ENCODE peak calls at places on chromosomes 11 and 22, in nine cellular contexts. F is tibial nerve, K is sigmoid colon, O is right lobe of liver, X is stomach, T is uterus, G is IMR-90, V is adrenal gland, Q is suprapubic skin. D is an unnamed sample. For H3K36me3, the result is how much of the 10 kb centered on the place peaks cover.

GRCh38 chr11:60563553-60564235 is 48.5 kb downstream of the MS4A13 start:
- DNase-seq in Q (no peak), G (no peak), O (no peak), T (no peak), V (no peak), X (no peak), F (no peak), K (no peak), D (no peak)

GRCh38 chr11:117559698-117560097 is 232.0 kb downstream of the CEP164 start:
- DNase-seq in T (no peak), K (no peak), X (no peak), F (no peak), G (no peak), O (no peak), Q (no peak), V (no peak), D (no peak)

GRCh38 chr11:79440451-79441158 is at the start of gene TENM4:
- DNase-seq in V (peak), X (peak), F (peak), K (peak), T (peak), O (no peak), G (peak), Q (no peak), D (peak)

GRCh38 chr11:121246021-121246768 is 46.4 kb upstream of the SC5D start:
- DNase-seq in Q (no peak), T (no peak), K (no peak), X (no peak), O (no peak), V (no peak), G (no peak), F (no peak), D (no peak)

GRCh38 chr11:122863704-122864326 is 18.7 kb upstream of the JHY start:
- DNase-seq in G (peak), V (peak), K (no peak), T (peak), Q (no peak), F (peak), X (no peak), O (no peak), D (peak)

GRCh38 chr11:68013611-68014156 is 3.6 kb downstream of the ALDH3B1 start:
- DNase-seq in X (no peak), V (peak), F (no peak), T (no peak), G (no peak), O (no peak), K (no peak), Q (no peak), D (no peak)

GRCh38 chr11:112584674-112585073 is 324.0 kb upstream of the PLET1 start:
- DNase-seq in T (no peak), F (no peak), G (no peak), X (no peak), V (no peak), K (no peak), O (no peak), Q (no peak), D (no peak)

GRCh38 chr11:17351510-17352176 is at the start of gene NCR3LG1:
- DNase-seq in F (peak), T (peak), V (peak), Q (peak), X (peak), G (peak), O (peak), K (peak), D (peak)

GRCh38 chr22:45420539-45420938 is 7.0 kb downstream of the RIBC2 start:
- DNase-seq in V (no peak), X (no peak), K (no peak), Q (peak), T (no peak), F (no peak), G (no peak), O (no peak), D (no peak)

GRCh38 chr11:16111690-16112089 is 244.7 kb downstream of the SOX6 start:
- DNase-seq in V (peak), T (no peak), Q (no peak), G (no peak), K (no peak), O (peak), F (no peak), X (no peak), D (peak)

GRCh38 chr11:101127348-101127698 is 2.3 kb downstream of the PGR start:
- DNase-seq in O (peak), X (no peak), G (no peak), F (peak), Q (peak), K (peak), T (peak), V (peak), D (peak)

GRCh38 chr11:28581286-28582242 is 473.4 kb downstream of the METTL15 start:
- DNase-seq in G (peak), K (no peak), X (no peak), F (no peak), O (no peak), Q (no peak), T (no peak), V (no peak), D (no peak)

GRCh38 chr11:72720047-72720446 is 32.2 kb downstream of the ARAP1 start:
- DNase-seq in O (no peak), X (no peak), F (no peak), Q (no peak), T (no peak), K (no peak), V (no peak), G (no peak), D (peak)
- H3K36me3 ChIP-seq in O (under half), X (under half), F (under half), Q (under half), T (under half), K (under half), V (under half), G (under half), D (under half)

DNA sequence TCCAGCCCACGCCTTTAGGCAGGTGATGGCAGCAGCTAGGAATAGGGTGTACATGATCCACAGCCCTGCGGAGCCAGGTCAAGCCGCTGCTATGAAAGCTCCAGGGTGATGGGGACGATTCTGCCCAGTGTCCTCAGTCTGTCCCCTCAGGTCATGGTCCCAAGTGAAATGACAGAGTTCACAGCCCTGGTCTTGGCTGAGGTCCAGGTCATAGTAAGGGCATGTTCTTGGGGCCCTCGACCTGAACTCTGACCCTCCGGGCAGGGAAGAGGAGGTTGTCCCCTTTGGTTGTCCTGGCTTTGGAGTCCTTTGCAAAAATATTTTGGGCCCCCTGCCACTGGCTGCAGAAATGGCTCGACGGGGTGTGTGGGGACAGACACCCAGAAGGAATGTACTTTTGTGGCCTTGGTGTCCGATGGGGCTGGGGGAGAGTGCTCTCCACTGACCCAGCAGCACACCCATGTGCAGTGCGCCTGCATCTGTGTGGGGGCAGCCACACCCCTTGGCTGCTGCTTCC is 7.3 kb downstream of the C22orf31 start:
- DNase-seq in O (peak), G (no peak), Q (no peak), T (no peak), V (no peak), F (no peak), K (peak), X (no peak), D (no peak)
- TF ChIP-seq POLR2A in O (no peak), G (no peak), Q (no peak), T (no peak), V (no peak), F (no peak), K (no peak), X (no peak), D (no peak)

DNA sequence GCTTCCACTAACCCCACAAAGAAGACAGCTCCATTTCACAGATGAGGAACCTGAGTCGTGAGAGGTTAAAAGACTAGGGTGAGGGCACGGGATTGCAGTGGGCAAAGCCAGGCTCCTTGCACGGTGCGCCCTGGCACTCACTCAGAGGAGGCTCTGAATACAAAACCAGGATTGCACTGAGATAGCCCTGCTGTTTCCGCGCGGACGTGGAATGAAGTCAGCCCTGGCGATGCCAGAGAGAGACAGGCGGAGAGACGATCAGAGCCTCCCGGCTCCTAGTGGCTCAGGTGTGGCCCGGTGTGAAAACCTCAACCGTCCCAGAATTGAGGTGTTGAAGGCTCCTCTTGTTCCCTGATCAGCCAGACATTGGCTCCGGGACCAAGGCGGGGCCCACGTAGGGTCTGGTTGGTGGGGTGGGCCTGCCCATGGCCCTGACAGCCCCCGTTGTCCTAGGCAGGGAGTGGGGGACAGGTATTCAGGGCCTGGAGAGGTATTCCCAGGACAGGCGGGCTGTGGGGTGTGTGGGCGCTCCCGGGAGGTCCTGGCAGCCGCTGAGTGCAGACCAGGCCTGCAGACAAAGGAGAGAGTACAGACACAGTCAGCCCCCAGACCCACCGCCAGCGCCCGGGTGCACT is 43.1 kb upstream of the LINC01488 start:
- DNase-seq in O (no peak), G (no peak), X (no peak), T (no peak), Q (peak), V (no peak), F (no peak), K (no peak), D (no peak)
- H3K27ac ChIP-seq in O (no peak), G (no peak), X (no peak), T (no peak), Q (no peak), V (no peak), F (no peak), K (no peak), D (no peak)

GRCh38 chr11:93756748-93757147 is 15.3 kb downstream of the C11orf54 start:
- DNase-seq in T (no peak), Q (no peak), G (no peak), V (no peak), X (no peak), K (no peak), O (no peak), F (no peak), D (no peak)

GRCh38 chr11:93761910-93762309 is 20.4 kb downstream of the C11orf54 start:
- DNase-seq in G (no peak), V (no peak), O (no peak), K (no peak), X (no peak), F (no peak), T (no peak), Q (no peak), D (no peak)

GRCh38 chr11:93753241-93753640 is 11.8 kb downstream of the C11orf54 start:
- DNase-seq in Q (no peak), O (no peak), T (no peak), K (no peak), F (no peak), V (no peak), X (no peak), G (no peak), D (no peak)

GRCh38 chr11:93757924-93758865 is 16.7 kb downstream of the C11orf54 start:
- DNase-seq in Q (no peak), O (no peak), T (no peak), K (no peak), V (no peak), X (no peak), F (no peak), G (no peak), D (no peak)
- H3K36me3 ChIP-seq in Q (half or more), O (under half), T (under half), K (under half), V (under half), X (half or more), F (under half), G (under half), D (under half)

GRCh38 chr11:86955111-86955673 is at the start of gene FZD4:
- DNase-seq in X (peak), G (peak), F (peak), O (peak), K (peak), T (peak), V (peak), Q (peak), D (peak)
- TF ChIP-seq POLR2A in X (no peak), G (peak), F (peak), O (peak), K (peak), T (peak), V (peak), Q (no peak), D (peak)

DNA sequence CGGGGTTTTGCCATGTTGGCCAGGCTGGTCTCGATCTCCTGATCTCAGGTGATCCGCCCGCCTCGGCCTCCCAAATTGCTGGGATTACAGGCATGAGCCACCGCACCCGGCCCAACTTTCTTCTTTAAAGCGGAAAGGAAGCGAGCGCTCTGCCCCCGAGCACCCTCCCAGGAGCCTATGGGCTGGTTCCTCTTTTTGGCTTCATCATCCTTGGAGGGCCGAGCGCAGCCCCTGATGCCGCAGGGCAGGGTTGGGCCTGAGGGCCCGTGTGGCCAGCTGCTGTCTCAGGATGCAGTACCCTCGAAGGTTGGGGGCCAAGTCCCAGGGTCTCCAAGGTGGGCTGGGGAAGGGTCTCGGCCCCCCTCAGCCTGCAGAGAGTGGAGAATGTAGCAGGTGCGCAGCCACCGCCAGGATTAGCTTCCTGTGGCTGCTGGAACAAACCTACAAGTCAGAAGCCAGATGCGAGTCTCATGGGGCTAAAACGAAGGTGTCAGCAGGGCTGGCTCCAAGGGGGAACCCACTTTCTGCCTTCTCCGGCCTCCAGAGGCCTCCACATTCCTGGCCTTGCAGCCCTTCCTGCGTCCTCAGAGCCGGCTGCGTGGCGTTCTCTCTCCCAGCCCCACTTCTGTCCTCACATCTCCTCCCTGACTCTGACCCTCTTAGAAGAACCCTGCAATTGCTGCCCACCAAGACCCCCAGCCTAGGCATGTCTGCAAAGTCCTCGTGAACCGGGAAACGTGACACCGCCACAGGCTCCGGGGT is 2.9 kb downstream of the PANX2 start:
- DNase-seq in G (no peak), X (no peak), T (no peak), Q (no peak), V (no peak), F (no peak), O (peak), K (no peak), D (no peak)
- H3K27ac ChIP-seq in G (no peak), X (no peak), T (no peak), Q (no peak), V (no peak), F (no peak), O (no peak), K (no peak), D (no peak)

DNA sequence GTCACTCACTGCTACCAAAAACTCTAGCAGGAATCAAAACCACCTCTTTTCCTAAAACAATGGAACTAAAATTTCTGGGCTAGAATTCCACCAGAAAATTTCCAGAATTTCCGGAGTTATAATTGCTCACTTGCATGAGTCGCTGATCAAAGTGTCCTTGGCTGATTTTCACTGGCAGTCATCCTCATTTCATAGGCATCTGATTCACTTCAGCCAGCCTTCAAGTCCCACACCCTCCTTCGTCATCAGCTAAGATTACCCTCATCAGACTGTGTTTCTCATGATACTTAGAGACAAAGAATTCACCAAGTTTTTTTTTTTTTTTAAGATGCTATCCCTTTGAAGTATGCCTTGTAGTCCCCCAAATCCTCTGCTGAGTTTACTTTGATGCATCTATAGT is 71.4 kb upstream of the RAB38 start:
- DNase-seq in K (no peak), G (peak), Q (no peak), O (no peak), T (no peak), X (no peak), V (peak), F (no peak), D (no peak)
- H3K36me3 ChIP-seq in K (under half), G (under half), Q (under half), O (under half), T (under half), X (under half), V (under half), F (under half), D (under half)

GRCh38 chr11:57426439-57426753 is 525 bp downstream of the SLC43A3 start:
- DNase-seq in F (no peak), Q (no peak), X (no peak), G (no peak), V (no peak), O (no peak), K (no peak), T (no peak), D (no peak)

GRCh38 chr11:57427692-57428082 is 766 bp upstream of the SLC43A3 start:
- DNase-seq in O (peak), V (peak), K (peak), F (peak), T (peak), G (peak), X (peak), Q (peak), D (peak)

GRCh38 chr11:57428643-57429042 is 1.7 kb upstream of the SLC43A3 start:
- DNase-seq in K (no peak), F (no peak), X (no peak), V (no peak), O (no peak), G (no peak), T (no peak), Q (no peak), D (no peak)

GRCh38 chr11:57425565-57426438 is 1.1 kb downstream of the SLC43A3 start:
- DNase-seq in F (peak), X (peak), V (peak), G (peak), T (peak), Q (peak), K (peak), O (peak), D (peak)

DNA sequence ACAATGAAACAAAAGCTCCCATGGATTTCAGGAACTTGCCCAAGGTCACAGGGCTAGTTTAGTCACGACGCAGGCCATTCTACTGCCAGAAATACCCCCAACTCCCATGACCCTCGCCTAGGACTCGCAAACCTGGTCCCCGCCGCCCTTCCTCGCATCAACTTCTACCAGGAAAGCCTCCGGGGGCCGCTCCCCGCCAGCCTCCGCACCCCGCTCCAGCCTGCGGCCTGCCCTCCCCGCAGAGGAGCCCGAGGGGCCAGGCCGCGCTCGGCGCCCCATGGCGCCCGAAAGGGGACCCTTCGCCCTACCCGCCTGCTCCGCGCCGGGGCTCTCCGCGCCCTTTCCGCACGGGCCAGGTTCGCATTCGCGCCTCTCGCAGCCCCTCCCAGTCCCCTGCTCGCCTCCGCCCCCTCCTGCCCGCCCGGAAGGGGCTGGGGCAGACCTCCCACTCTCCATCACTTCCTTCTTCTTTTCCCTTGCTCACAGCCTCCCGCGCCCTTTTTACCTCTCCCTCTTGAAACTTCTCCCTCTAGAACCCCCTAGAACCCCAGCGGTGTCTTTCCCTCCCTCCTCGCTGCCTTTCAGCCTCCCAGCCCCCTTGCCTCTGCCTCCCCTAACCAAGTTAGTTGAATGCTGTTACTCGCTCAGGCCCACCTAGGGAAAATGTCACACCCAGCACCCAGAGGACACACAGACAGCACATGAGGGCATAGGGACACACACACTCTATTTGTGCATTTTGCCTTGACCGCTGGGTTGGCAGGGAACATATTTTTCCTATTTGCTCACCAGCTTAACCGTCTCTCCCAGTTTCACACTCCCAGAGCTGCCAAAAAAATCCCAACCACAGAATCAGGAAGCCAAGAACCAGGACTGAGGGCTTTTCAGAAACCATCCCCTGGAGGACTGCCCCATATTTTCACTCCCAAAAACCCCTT is at the start of gene SLC43A3:
- DNase-seq in T (peak), X (peak), G (peak), Q (peak), K (peak), V (peak), F (peak), O (peak), D (peak)
- TF ChIP-seq POLR2A in T (peak), X (no peak), G (no peak), Q (no peak), K (no peak), V (peak), F (peak), O (peak), D (peak)

DNA sequence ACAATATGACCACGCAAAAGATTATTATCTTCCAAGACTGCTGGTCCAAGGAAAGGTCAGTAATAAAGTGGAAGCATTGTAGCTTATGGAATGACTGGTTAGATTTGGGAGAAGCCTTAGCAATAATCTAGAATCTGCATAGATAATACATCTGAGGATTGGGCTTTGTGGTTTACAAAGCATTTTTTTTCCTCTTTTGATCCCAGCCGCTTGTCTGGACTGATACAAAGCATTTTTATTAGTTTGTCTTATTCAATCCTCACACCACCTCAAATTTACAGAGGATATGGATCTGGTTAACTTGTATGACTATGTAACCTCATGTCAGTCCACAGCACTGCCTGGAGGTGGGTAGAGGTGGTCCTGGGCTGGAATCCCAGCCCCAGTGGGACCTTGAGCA is 990 bp upstream of the THRSP start:
- DNase-seq in K (no peak), T (no peak), O (no peak), F (no peak), X (no peak), Q (no peak), V (no peak), G (no peak), D (no peak)
- H3K27ac ChIP-seq in K (no peak), T (no peak), O (peak), F (no peak), X (no peak), Q (no peak), V (peak), G (no peak), D (no peak)